ENCODE peak calls at places on chromosomes 5 and 9, in five cellular contexts. L is transverse colon, E is sigmoid colon, G is suprapubic skin, K is K562. F is an unnamed sample.

GRCh38 chr5:134410822-134411221 is 859 bp downstream of the CDKN2AIPNL start:
- DNase-seq in K (no peak), L (no peak), E (no peak), G (no peak), F (no peak)

GRCh38 chr5:174734571-174735497 is 10.5 kb downstream of the MSX2 start:
- DNase-seq in G (no peak), E (no peak), K (no peak), L (no peak), F (no peak)

GRCh38 chr5:80764786-80765185 is 110.0 kb upstream of the DHFR start:
- DNase-seq in K (no peak), E (no peak), G (no peak), L (no peak), F (no peak)

GRCh38 chr5:54205453-54205852 is 104.9 kb downstream of the ARL15 start:
- DNase-seq in E (no peak), G (no peak), K (no peak), L (no peak), F (no peak)

GRCh38 chr5:143016777-143017374 is 246.7 kb downstream of the ARHGAP26 start:
- DNase-seq in L (peak; percentile 50), K (peak; percentile 55), E (no peak), G (no peak), F (no peak)

GRCh38 chr9:79858509-79858908 is 286.7 kb downstream of the TLE4 start:
- DNase-seq in E (no peak), K (peak; percentile 1), L (no peak), G (no peak), F (no peak)

GRCh38 chr9:14515564-14516198 is 177.6 kb downstream of the ZDHHC21 start:
- DNase-seq in G (no peak), E (peak; percentile 77), K (peak; percentile 68), L (no peak), F (no peak)

GRCh38 chr9:96062854-96063253 is 187.4 kb downstream of the ERCC6L2 start:
- DNase-seq in E (no peak), K (no peak), G (no peak), L (no peak), F (no peak)

GRCh38 chr5:142758803-142759145 is 11.4 kb upstream of the ARHGAP26 start:
- DNase-seq in L (no peak), K (no peak), G (no peak), E (no peak), F (no peak)

GRCh38 chr9:131676431-131676972 is 63.4 kb downstream of the RAPGEF1 start:
- DNase-seq in G (no peak), L (peak; percentile 54), E (no peak), K (no peak), F (no peak)

GRCh38 chr5:132081458-132081857 is 7.9 kb downstream of the CSF2 start:
- DNase-seq in L (no peak), G (no peak), E (no peak), K (no peak), F (no peak)

GRCh38 chr5:121288781-121289180 is 562.9 kb upstream of the FTMT start:
- DNase-seq in K (no peak), G (no peak), L (no peak), E (no peak), F (no peak)

GRCh38 chr9:132472199-132472598 is 62.2 kb downstream of the CFAP77 start:
- DNase-seq in E (no peak), G (no peak), K (no peak), L (no peak), F (no peak)

GRCh38 chr9:137670391-137671195 is 51.8 kb downstream of the EHMT1 start:
- DNase-seq in G (no peak), E (peak; percentile 60), K (peak; percentile 89), L (peak; percentile 62), F (no peak)

GRCh38 chr9:112174223-112174964 is 703 bp downstream of the SUSD1 start:
- DNase-seq in G (no peak), L (peak; percentile 87), K (peak; percentile 86), E (no peak), F (no peak)

GRCh38 chr5:137754236-137754960 is at the start of gene HNRNPA0:
- DNase-seq in L (peak; percentile 98), K (peak; percentile 98), G (peak; percentile 99), E (peak; percentile 98), F (peak; percentile 98)

GRCh38 chr9:123257276-123257675 is 11.1 kb downstream of the STRBP start:
- DNase-seq in E (no peak), L (peak; percentile 64), K (no peak), G (no peak), F (no peak)

GRCh38 chr9:133869674-133870419 is 122.3 kb downstream of the VAV2 start:
- DNase-seq in K (peak; percentile 84), E (no peak), L (no peak), G (no peak), F (no peak)

GRCh38 chr5:29744618-29745017 is 1448.9 kb upstream of the CDH6 start:
- DNase-seq in L (no peak), K (no peak), G (no peak), E (no peak), F (no peak)

GRCh38 chr5:83321656-83322055 is 149.9 kb upstream of the VCAN start:
- DNase-seq in G (no peak), L (no peak), K (no peak), E (no peak), F (no peak)

GRCh38 chr5:15489571-15490235 is 10.3 kb upstream of the FBXL7 start:
- DNase-seq in E (no peak), G (no peak), K (no peak), L (no peak), F (no peak)

GRCh38 chr5:115542651-115543364 is 1.8 kb downstream of the FEM1C start:
- DNase-seq in L (no peak), E (no peak), G (no peak), K (peak; percentile 18), F (no peak)

GRCh38 chr9:136566899-136567298 is 21.1 kb upstream of the NOTCH1 start:
- DNase-seq in G (no peak), K (no peak), E (peak; percentile 88), L (no peak), F (peak; percentile 86)

GRCh38 chr9:133558191-133559126 is 24.0 kb downstream of the ADAMTSL2 start:
- DNase-seq in E (no peak), L (no peak), G (no peak), K (peak; percentile 65), F (no peak)

GRCh38 chr5:62299097-62299496 is 6.9 kb upstream of the KIF2A start:
- DNase-seq in E (no peak), G (no peak), L (no peak), K (no peak), F (no peak)

GRCh38 chr5:62299600-62299999 is 6.4 kb upstream of the KIF2A start:
- DNase-seq in L (no peak), K (no peak), E (no peak), G (no peak), F (no peak)

GRCh38 chr5:62296998-62297397 is 9.0 kb upstream of the KIF2A start:
- DNase-seq in K (no peak), G (no peak), L (no peak), E (no peak), F (no peak)

DNA sequence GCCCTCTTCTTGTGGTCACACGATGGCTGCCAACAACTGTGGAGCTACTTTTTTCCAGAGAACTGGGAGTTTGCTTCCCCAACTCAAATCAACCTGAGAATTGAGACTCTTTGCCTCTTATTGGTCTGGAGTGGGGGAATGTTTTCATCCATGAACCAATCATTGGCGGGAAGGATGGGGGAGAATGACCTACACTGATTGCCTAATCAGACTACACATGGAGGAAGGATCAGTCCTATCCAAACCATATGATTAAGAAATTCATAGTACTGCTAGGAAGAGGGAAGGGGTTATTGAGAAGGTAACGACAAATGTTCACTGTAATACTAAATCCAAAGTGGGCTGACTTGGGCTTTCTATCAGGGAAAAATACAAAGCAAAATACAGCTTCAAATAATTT is 7.9 kb upstream of the KIF2A start:
- DNase-seq in E (no peak), G (no peak), L (no peak), K (no peak), F (no peak)
- TF ChIP-seq POLR2A in E (no peak), G (no peak), L (no peak), K (no peak), F (no peak)

DNA sequence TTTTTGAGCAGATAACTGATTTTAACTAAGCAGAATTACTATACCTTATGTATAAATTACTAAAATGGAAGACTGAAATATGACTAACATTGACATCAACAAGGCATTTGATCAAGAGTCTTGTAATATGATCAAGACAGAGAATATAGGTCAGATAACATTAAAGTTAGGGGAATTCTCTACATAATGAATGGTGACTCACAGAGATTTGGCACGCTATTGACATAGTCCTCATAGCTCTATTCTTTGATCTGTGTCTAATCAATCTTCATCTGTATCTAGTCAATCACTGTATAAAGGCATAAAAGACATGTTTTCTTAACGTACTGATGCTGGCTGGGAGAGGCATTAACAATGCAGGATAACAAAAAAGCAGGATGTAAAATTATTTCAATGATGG is 17.4 kb downstream of the ABITRAM start:
- DNase-seq in L (no peak), E (no peak), K (no peak), G (no peak), F (no peak)
- H3K36me3 ChIP-seq in L (no peaks in the 10 kb centered on the region), E (peaks cover 12% of the 10 kb centered on the region), K (peaks cover 18% of the 10 kb centered on the region), G (no peaks in the 10 kb centered on the region), F (no peaks in the 10 kb centered on the region)

DNA sequence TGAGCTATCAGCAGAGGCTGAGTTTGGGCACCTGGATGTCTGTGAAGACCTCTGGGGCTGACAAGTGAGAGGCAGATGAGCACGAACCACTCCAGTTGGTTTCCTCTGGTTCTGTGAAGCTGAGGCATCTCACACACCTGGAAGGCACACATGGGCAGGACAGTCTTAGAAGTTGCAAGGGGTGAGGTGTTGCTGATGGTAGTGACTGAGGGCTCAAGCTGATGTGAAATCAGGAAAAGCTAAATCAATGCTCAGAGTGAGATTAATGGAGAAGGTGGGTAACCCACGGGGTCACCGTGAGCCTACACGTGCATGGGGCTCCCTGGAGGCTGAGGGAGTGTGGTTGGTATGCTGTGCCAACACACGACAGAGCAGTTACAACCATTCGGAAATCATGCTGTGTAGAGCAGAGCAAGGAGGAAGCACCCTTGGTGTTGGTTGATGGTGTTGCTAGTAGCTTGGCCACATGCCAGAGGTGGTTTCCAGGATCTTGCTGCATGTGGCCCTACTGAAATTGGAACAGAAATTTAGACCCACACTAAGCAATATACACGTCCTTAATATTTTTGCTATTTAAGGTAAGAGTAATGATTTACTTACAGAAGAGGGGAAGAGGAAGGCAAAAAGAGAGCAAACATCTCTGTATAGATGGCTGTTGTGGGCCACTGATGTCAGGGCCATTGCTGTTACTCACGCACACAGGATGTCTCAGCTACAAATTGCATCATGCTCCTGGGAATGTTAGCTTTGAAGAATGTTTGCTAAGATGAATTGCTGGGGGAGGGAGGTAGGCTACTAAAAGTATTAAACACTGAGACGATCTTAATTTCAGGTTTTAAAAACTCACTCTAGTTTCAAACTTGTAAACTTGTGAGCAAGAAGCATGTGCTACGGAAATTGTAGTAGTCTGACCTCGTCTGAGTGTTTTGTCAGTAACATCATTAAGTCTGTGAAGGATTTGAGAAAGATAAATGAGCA is 170.5 kb downstream of the ARHGEF28 start:
- DNase-seq in E (no peak), L (no peak), K (peak; percentile 5), G (no peak), F (peak; percentile 73)
- TF ChIP-seq EP300 in E (no peak), L (no peak), K (no peak), G (no peak), F (no peak)

DNA sequence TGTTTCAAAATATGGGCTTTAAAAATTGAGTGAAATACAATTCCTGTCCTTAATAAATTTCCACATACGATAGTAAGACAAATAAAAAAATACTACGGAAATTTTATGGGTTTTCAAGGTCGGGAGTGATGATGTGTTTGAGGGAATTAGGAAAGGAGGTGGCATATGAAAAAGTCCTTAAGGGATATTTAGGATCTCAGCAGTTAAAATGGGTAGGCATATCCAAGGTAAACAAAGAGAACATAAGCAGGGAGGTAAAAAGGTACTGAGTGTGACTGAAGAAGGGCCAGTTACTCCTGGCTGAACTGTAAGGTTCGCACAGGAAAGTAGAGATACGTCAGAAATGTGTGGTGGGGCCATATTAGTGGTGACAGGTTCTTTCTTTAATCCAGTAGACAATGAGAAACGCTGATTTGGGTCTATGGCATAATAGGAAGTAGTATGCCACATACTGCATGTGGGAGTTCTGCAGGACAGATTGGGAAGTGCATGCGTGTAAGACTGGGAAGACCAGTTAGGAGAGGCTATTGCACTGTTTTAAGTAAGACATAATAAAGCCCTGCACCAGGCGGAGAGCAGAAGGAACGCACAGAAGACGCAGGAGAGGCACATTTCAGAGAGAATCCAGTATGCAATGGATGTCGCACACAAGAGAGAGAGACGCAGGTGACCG is 932 bp upstream of the HMGCR start:
- DNase-seq in K (peak; percentile 64), G (no peak), E (peak; percentile 61), L (peak; percentile 59), F (no peak)
- TF ChIP-seq POLR2A in K (no peak), G (no peak), E (no peak), L (no peak), F (no peak)

F was measured in ovary.